ENCODE peak calls at places on chromosome 21, in six cellular contexts. V is PC-9, O is neural progenitor cell, A is OCI-LY7, Y is endothelial cell of umbilical vein, L is colonic mucosa. S is an unnamed sample. For H3K4me1 and H3K36me3, the result is how much of the 10 kb centered on the place peaks cover.

GRCh38 chr21:15326032-15326867 is 261.4 kb upstream of the NRIP1 start:
- DNase-seq in L (no peak), A (no peak), Y (no peak), V (no peak), O (no peak), S (no peak)

GRCh38 chr21:17679002-17679600 is 66.4 kb upstream of the BTG3 start:
- DNase-seq in L (no peak), A (peak), Y (peak), O (peak), V (peak), S (peak)

GRCh38 chr21:28635541-28635940 is 357.1 kb downstream of the LTN1 start:
- DNase-seq in O (no peak), Y (peak), V (no peak), L (no peak), A (no peak), S (no peak)

GRCh38 chr21:26587621-26588260 is 14.7 kb upstream of the CYYR1 start:
- DNase-seq in A (no peak), L (no peak), O (no peak), V (peak), Y (peak), S (no peak)

GRCh38 chr21:28900481-28900880 is 92.2 kb downstream of the LTN1 start:
- DNase-seq in A (no peak), V (no peak), Y (no peak), L (no peak), O (no peak), S (no peak)

GRCh38 chr21:28776251-28776650 is 216.4 kb downstream of the LTN1 start:
- DNase-seq in A (no peak), V (no peak), O (no peak), Y (no peak), L (no peak), S (no peak)

GRCh38 chr21:33380483-33380998 is 22.7 kb upstream of the IFNGR2 start:
- DNase-seq in A (peak), L (peak), V (peak), Y (peak), O (no peak), S (peak)

GRCh38 chr21:33360281-33360680 is 35.5 kb downstream of the IFNAR1 start:
- DNase-seq in O (no peak), A (no peak), Y (peak), V (no peak), L (no peak), S (no peak)

GRCh38 chr21:31731112-31731801 is 661 bp downstream of the SCAF4 start:
- DNase-seq in O (peak), V (no peak), A (peak), Y (no peak), L (peak), S (peak)

DNA sequence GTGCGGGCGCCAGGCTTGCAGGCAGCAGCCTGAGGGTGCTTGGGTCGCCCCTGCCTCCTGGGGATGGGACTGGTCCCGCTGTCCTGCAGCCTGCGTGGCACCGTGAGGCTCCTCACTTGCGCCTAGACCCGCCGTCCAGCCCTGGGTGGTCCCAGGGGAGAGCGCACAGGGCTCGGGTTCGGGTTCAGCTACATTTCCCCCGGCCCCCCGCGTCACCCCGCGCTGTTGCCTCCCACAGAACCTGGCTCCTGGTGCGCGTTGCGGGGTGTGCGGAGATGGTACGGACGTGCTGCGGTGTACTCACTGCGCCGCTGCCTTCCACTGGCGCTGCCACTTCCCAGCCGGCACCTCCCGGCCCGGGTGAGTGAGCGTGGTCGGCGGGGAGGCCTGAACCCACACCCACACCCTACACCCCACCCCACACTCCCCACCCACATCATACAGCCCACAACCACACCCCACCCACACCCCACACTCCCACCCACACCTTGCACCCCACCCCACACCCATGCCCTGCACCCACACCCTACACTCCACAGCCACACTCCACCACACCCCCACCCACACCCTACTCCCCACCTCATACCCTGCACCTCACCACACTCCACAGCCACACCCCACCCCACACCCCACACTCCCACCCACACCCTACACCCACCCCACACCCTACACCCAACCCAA is 6.2 kb upstream of the PFKL start:
- DNase-seq in A (no peak), V (no peak), O (no peak), Y (no peak), L (no peak), S (no peak)
- H3K4me1 ChIP-seq in A (under half), V (under half), O (under half), Y (under half), L (under half), S (under half)

DNA sequence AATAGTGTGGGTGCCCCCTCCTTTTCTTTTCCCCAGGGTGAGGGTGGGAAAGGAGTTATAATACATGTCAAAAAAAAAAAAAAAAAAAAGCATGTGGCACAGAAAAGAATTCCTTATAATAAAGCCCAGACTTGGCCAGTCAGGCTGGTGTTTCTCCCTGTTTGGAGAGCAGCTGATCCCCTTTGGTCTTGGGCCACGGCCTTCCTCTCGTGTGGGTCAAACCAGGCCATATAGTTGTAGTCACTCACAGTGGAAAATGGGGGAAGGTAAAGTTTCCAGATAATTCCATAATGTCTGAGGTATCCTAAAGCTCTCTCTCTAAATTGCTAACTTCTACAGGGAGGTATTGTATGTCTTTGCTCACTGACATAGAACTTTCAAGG is 22.0 kb downstream of the CLIC6 start:
- DNase-seq in Y (no peak), O (no peak), V (no peak), L (no peak), A (no peak), S (no peak)
- H3K36me3 ChIP-seq in Y (under half), O (under half), V (under half), L (under half), A (under half), S (under half)

GRCh38 chr21:45267390-45267760 is 20.3 kb downstream of the POFUT2 start:
- DNase-seq in A (no peak), L (no peak), Y (no peak), O (no peak), V (no peak), S (no peak)

GRCh38 chr21:45265721-45266517 is 21.8 kb downstream of the POFUT2 start:
- DNase-seq in O (no peak), V (no peak), L (peak), Y (no peak), A (no peak), S (no peak)

GRCh38 chr21:45264919-45265515 is 22.7 kb downstream of the POFUT2 start:
- DNase-seq in L (peak), A (no peak), Y (no peak), V (no peak), O (no peak), S (no peak)

GRCh38 chr21:45264146-45264918 is 23.4 kb downstream of the POFUT2 start:
- DNase-seq in V (no peak), O (no peak), A (no peak), L (peak), Y (no peak), S (no peak)

DNA sequence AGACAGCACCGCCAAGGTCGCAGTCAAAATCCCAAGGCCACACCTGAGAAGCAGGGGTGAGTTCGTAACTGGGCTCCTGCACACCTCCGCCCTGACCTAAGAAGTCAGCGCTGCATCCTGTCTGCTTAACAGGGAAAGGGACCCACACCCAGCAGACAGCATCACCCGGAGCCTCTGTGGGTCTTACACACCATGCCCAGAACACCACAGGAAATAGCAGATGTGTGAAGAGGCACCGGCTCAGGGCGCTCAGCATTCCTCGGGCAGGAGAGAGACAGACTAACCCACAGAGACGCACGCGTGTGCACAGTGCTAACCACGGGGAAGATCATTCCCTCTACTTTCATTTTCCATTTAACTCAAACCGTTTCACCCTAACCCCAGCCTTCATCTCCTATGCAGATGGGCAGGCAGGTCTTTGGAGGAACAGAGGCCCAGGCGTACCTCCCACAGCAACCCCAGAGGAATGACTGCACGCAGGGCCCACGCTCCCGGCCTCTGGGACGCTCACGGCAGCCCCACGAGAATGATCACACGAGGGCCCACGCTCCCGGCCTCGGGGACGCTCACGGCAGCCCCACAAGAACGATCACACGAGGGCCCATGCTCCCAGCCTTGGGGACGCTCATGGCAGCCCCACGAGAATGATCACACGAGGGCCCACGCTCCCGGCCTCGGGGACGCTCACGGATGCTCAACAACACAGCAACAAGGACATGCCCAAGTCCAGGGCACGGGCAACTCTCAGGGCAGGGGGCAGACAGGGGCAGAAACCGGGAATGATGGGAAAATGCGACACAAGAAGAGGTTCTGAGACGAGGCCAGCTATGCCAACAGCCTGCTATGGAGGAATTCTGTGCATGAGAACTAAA is 20.9 kb downstream of the POFUT2 start:
- DNase-seq in A (no peak), O (no peak), L (no peak), Y (no peak), V (no peak), S (peak)
- H3K27ac ChIP-seq in A (no peak), O (no peak), L (no peak), Y (no peak), V (no peak), S (no peak)

GRCh38 chr21:41926068-41926806 is 27.6 kb downstream of the C2CD2 start:
- DNase-seq in V (no peak), Y (peak), O (no peak), A (peak), L (peak), S (peak)

GRCh38 chr21:41928621-41929220 is 25.1 kb downstream of the C2CD2 start:
- DNase-seq in O (no peak), V (no peak), Y (peak), A (peak), L (no peak), S (no peak)

GRCh38 chr21:41924355-41924754 is 29.5 kb downstream of the C2CD2 start:
- DNase-seq in O (no peak), A (no peak), V (no peak), Y (no peak), L (no peak), S (no peak)

GRCh38 chr21:41927727-41928409 is 25.9 kb downstream of the C2CD2 start:
- DNase-seq in L (no peak), O (no peak), A (peak), V (no peak), Y (no peak), S (no peak)

GRCh38 chr21:41926807-41927171 is 27.0 kb downstream of the C2CD2 start:
- DNase-seq in Y (no peak), L (no peak), V (no peak), A (no peak), O (no peak), S (no peak)
- H3K4me1 ChIP-seq in Y (under half), L (under half), V (under half), A (half or more), O (under half), S (under half)

DNA sequence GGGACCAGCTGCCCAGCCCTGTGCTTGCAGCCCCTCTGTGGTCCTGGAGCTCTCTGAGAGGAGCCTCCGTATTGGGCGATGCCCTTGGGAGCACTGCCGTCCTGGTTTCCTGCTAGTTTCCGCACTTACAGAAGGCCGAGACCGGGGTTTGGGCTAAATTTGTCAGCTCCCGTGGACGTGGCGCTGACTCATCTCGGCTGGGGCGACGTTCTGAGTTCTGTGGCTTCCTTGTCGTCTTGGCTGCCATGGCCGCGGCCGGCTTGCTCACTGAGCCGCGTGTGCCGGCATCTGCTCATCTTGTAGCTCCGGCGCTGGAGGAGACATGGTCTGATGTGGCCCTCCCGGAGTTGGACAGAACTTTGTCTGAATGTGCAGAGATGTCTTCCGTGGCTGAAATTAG is 64.9 kb downstream of the PCNT start:
- DNase-seq in L (no peak), Y (no peak), V (no peak), A (no peak), O (no peak), S (no peak)
- H3K36me3 ChIP-seq in L (under half), Y (under half), V (under half), A (half or more), O (under half), S (under half)

GRCh38 chr21:36859744-36860501 is 106.5 kb downstream of the HLCS start:
- DNase-seq in A (peak), O (no peak), V (peak), Y (peak), L (peak), S (peak)

GRCh38 chr21:36852864-36853263 is 113.6 kb downstream of the HLCS start:
- DNase-seq in L (no peak), V (no peak), A (no peak), Y (no peak), O (no peak), S (no peak)

GRCh38 chr21:36858320-36858957 is 108.0 kb downstream of the HLCS start:
- DNase-seq in V (no peak), A (no peak), L (no peak), O (no peak), Y (no peak), S (no peak)

GRCh38 chr21:36854391-36854790 is 112.1 kb downstream of the HLCS start:
- DNase-seq in A (peak), O (peak), V (no peak), Y (peak), L (peak), S (peak)

GRCh38 chr21:36856643-36857042 is 109.8 kb downstream of the HLCS start:
- DNase-seq in L (no peak), Y (no peak), V (no peak), O (no peak), A (no peak), S (no peak)
- H3K27ac ChIP-seq in L (no peak), Y (no peak), V (no peak), O (no peak), A (no peak), S (no peak)